ENCODE peak calls at places on chromosomes 4 and X, in five cellular contexts. C, T, M, Z and O are unnamed samples.
A peak's percentile ranks its signal among the peaks of the same experiment; 100 is the strongest.

GRCh38 chr4:158446106-158446505 is 75.6 kb upstream of the RXFP1 start:
- DNase-seq in M (no peak), T (peak; percentile 2), C (no peak), Z (no peak), O (no peak)

GRCh38 chr4:187602339-187603092 is 393.1 kb upstream of the ZFP42 start:
- DNase-seq in T (peak; percentile 89), C (no peak), M (no peak), Z (no peak), O (no peak)

GRCh38 chr4:154049457-154050181 is 260.7 kb upstream of the SFRP2 start:
- DNase-seq in Z (peak; percentile 1), C (no peak), M (no peak), T (peak; percentile 53), O (no peak)

GRCh38 chr4:26263165-26263564 is 57.6 kb upstream of the RBPJ start:
- DNase-seq in Z (peak; percentile 11), C (no peak), T (no peak), M (no peak), O (no peak)

GRCh38 chr4:17535906-17536305 is 20.9 kb downstream of the CLRN2 start:
- DNase-seq in T (no peak), C (peak; percentile 40), Z (no peak), M (no peak), O (no peak)

GRCh38 chr4:60396680-60397079 is 803.4 kb upstream of the ADGRL3 start:
- DNase-seq in Z (no peak), C (no peak), T (no peak), M (no peak), O (no peak)

GRCh38 chr4:86482851-86483490 is 111.1 kb upstream of the PTPN13 start:
- DNase-seq in T (peak; percentile 15), M (no peak), C (no peak), Z (no peak), O (no peak)

GRCh38 chr4:1417522-1418390 is 11.5 kb upstream of the NKX1-1 start:
- DNase-seq in T (no peak), Z (no peak), M (peak; percentile 54), C (no peak), O (peak; percentile 34)

GRCh38 chrX:74325130-74326059 is 21.4 kb downstream of the ZCCHC13 start:
- DNase-seq in C (no peak), M (no peak), T (no peak), Z (no peak), O (no peak)

GRCh38 chr4:109562457-109563237 is 2.6 kb downstream of the MCUB start:
- DNase-seq in T (no peak), M (no peak), Z (peak; percentile 38), C (peak; percentile 16), O (no peak)

GRCh38 chrX:134026732-134027311 is 41.4 kb upstream of the GPC3 start:
- DNase-seq in C (peak; percentile 73), T (peak; percentile 5), Z (no peak), M (peak; percentile 56), O (no peak)

GRCh38 chr4:182552948-182553347 is 309.7 kb downstream of the TENM3 start:
- DNase-seq in M (no peak), Z (no peak), T (no peak), C (no peak), O (no peak)

GRCh38 chr4:123853651-123854050 is 457.1 kb downstream of the SPRY1 start:
- DNase-seq in T (no peak), M (no peak), C (no peak), Z (no peak), O (no peak)

GRCh38 chr4:123856689-123857545 is 460.3 kb downstream of the SPRY1 start:
- DNase-seq in C (peak; percentile 32), M (no peak), T (peak; percentile 54), Z (no peak), O (no peak)

GRCh38 chr4:123862812-123863211 is 466.2 kb downstream of the SPRY1 start:
- DNase-seq in Z (no peak), M (no peak), T (no peak), C (no peak), O (no peak)

DNA sequence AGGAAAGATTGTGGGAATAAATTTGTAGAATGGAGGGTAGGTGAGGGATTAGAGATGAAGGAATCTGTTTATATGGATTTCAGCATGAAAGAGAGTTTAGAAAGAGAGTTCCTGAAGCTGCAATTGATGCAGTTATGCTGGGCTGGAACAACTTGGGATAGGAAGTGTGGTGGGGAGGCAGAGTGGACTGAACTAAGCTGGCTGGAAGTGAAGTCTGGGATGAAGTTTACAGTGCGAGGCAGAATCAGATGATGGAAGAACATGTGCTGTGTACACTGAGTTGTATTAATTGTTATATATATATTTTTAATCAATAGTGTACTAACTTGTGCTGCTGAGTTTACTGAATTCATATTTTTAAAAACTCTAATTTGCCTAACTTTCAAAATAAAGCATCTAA is 461.9 kb downstream of the SPRY1 start:
- DNase-seq in T (no peak), C (no peak), M (no peak), Z (no peak), O (no peak)
- H3K27ac ChIP-seq in T (no peak overlapping the region), C (no peak overlapping the region), M (no peak overlapping the region), Z (no peak overlapping the region), O (no peak overlapping the region)

GRCh38 chr4:119861731-119862130 is 204.9 kb downstream of the MAD2L1 start:
- DNase-seq in M (no peak), T (peak; percentile 6), C (no peak), Z (no peak), O (no peak)

GRCh38 chr4:119854364-119854763 is 212.3 kb downstream of the MAD2L1 start:
- DNase-seq in M (no peak), Z (no peak), T (peak; percentile 33), C (no peak), O (no peak)

GRCh38 chr4:119858176-119858575 is 208.5 kb downstream of the MAD2L1 start:
- DNase-seq in C (no peak), M (no peak), Z (no peak), T (no peak), O (no peak)
- H3K27ac ChIP-seq in C (no peak overlapping the region), M (no peak overlapping the region), Z (no peak overlapping the region), T (no peak overlapping the region), O (no peak overlapping the region)

DNA sequence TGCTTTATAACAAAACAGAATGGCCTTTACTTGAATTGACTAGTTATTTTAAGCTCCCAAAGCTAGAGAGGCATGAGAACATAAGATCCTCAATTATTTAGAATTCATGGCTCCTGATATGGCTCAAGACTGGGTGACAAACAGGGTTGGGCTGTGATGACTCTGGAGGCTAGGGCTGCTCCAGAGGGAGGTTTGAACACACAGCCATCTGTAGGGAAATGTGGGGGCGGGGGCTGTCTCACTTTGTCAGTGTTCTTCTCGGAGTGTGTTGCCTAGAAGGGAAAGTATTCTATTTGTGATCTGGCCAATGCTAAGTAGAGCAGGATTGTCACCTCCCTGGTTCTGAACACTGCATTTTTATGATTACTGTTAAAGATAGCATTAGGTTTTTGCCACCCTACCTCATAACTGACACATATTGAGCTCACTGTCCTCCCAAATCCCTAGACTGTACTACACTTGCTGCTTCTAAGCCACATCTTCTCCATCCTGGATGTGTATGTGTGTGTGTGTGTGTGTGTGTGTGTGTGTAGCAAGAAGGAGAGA is 45.9 kb downstream of the VSIG4 start:
- DNase-seq in C (no peak), Z (no peak), T (no peak), M (no peak), O (no peak)
- H3K27ac ChIP-seq in C (no peak overlapping the region), Z (no peak overlapping the region), T (no peak overlapping the region), M (no peak overlapping the region), O (no peak overlapping the region)

DNA sequence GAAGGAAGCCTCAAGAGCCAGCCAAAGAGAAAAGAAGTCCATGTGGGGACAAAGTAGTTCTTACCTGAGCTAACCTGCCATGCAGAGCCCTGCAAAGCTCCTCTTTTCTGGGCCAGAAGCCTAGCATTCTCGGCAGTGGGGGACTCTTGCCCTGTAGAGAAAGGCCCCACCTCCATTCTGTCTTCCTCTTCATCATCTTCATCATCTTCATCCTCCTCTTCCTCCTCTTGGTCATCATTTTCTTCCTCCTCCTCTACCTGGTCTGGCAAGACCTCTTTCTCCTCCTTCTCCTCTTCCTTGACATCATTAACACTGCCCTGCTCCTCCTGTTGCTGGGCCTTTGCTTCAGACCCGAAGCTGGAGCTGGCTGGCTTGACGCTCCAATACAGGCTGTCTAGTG is 16.7 kb downstream of the LAS1L start:
- DNase-seq in T (no peak), C (no peak), M (no peak), Z (no peak), O (no peak)
- H3K27ac ChIP-seq in T (no peak overlapping the region), C (no peak overlapping the region), M (no peak overlapping the region), Z (no peak overlapping the region), O (no peak overlapping the region)

GRCh38 chr4:98151145-98151929 is 8.1 kb upstream of the STPG2 start:
- DNase-seq in C (no peak), Z (no peak), T (no peak), M (no peak), O (no peak)
- H3K27ac ChIP-seq in C (no peak overlapping the region), Z (no peak overlapping the region), T (no peak overlapping the region), M (no peak overlapping the region), O (no peak overlapping the region)

GRCh38 chrX:42996861-42997260 is 218.9 kb upstream of the PPP1R2C start:
- DNase-seq in Z (peak; percentile 14), C (no peak), M (no peak), T (no peak), O (no peak)
- H3K27ac ChIP-seq in Z (peak overlapping the region; percentile 50), C (no peak overlapping the region), M (no peak overlapping the region), T (no peak overlapping the region), O (no peak overlapping the region)

GRCh38 chr4:151347891-151348290 is 22.5 kb upstream of the SH3D19 start:
- DNase-seq in C (no peak), T (no peak), M (no peak), Z (no peak), O (no peak)
- H3K27ac ChIP-seq in C (no peak overlapping the region), T (no peak overlapping the region), M (no peak overlapping the region), Z (no peak overlapping the region), O (no peak overlapping the region)

DNA sequence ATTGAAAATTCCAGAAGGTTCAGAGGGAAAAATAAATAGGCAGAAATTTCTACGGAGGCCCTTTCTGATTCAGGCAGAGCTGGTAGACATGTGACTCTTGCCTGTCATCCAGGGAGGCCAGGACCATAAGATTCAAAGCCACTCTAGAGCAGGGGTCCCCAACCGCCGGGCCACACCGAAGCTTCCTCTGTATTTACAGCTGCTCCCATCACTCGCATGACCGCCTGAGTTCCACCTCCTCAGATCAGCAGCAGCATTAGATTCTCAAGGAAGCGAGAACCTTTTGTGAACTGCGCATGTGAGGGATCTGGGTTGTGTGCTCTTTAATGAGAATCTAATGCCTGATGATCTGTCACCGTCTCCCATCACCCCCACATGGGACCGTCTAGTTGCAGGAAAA is 72.2 kb downstream of the RWDD4 start:
- DNase-seq in T (no peak), C (no peak), Z (no peak), M (no peak), O (no peak)
- H3K27ac ChIP-seq in T (no peak overlapping the region), C (no peak overlapping the region), Z (no peak overlapping the region), M (no peak overlapping the region), O (no peak overlapping the region)